ENCODE peak calls at places on chromosome 15, in six cellular contexts. D, V, B, E, U and T are unnamed samples.

GRCh38 chr15:34582461-34583357 is 742 bp downstream of the GOLGA8B start:
- DNase-seq in U (no peak), B (peak), D (peak), E (no peak), V (peak), T (no peak)

GRCh38 chr15:42918047-42918446 is 2.5 kb downstream of the TTBK2 start:
- DNase-seq in B (no peak), E (no peak), U (no peak), D (no peak), V (peak), T (no peak)

GRCh38 chr15:91142097-91142744 is 42.2 kb downstream of the SV2B start:
- DNase-seq in B (peak), V (peak), D (no peak), E (no peak), U (peak), T (no peak)

GRCh38 chr15:68415061-68415460 is 16.9 kb downstream of the ITGA11 start:
- DNase-seq in U (no peak), D (no peak), B (no peak), E (no peak), V (no peak), T (no peak)

GRCh38 chr15:53808058-53808703 is 48.7 kb upstream of the WDR72 start:
- DNase-seq in E (no peak), V (peak), U (no peak), D (peak), B (peak), T (no peak)

GRCh38 chr15:90871097-90871715 is 2.8 kb downstream of the FURIN start:
- DNase-seq in E (no peak), D (peak), V (peak), U (no peak), B (peak), T (no peak)

GRCh38 chr15:78790027-78790426 is 21.2 kb downstream of the ADAMTS7 start:
- DNase-seq in B (no peak), D (no peak), U (no peak), V (no peak), E (no peak), T (no peak)

GRCh38 chr15:85689729-85690128 is 105.0 kb downstream of the KLHL25 start:
- DNase-seq in D (peak), E (no peak), V (peak), U (no peak), B (peak), T (peak)

GRCh38 chr15:99511529-99511864 is 54.3 kb upstream of the MEF2A start:
- DNase-seq in B (no peak), E (no peak), V (peak), U (no peak), D (peak), T (no peak)

GRCh38 chr15:98067339-98067738 is 106.8 kb downstream of the ARRDC4 start:
- DNase-seq in U (no peak), V (no peak), B (peak), D (no peak), E (no peak), T (no peak)

GRCh38 chr15:100985401-100985800 is 66.2 kb downstream of the LRRK1 start:
- DNase-seq in E (no peak), U (no peak), B (no peak), D (no peak), V (no peak), T (no peak)

GRCh38 chr15:82742134-82742533 is 32.5 kb upstream of the AP3B2 start:
- DNase-seq in U (no peak), B (no peak), E (no peak), V (no peak), D (no peak), T (no peak)

GRCh38 chr15:97235285-97235985 is 725.1 kb upstream of the ARRDC4 start:
- DNase-seq in V (peak), D (peak), B (peak), E (no peak), U (no peak), T (no peak)

GRCh38 chr15:39388118-39388517 is 192.8 kb upstream of the THBS1 start:
- DNase-seq in U (no peak), E (no peak), D (no peak), V (no peak), B (no peak), T (no peak)

GRCh38 chr15:40340740-40341400 is at the start of gene CCDC9B:
- DNase-seq in V (no peak), D (peak), U (peak), E (peak), B (peak), T (no peak)

GRCh38 chr15:31516459-31516858 is 189.8 kb downstream of the KLF13 start:
- DNase-seq in U (no peak), D (no peak), E (no peak), B (no peak), V (no peak), T (no peak)

GRCh38 chr15:66946578-66947164 is 118.7 kb upstream of the SMAD3 start:
- DNase-seq in V (peak), B (peak), E (peak), D (peak), U (peak), T (peak)

GRCh38 chr15:94327356-94327936 is 96.1 kb downstream of the MCTP2 start:
- DNase-seq in D (peak), E (no peak), B (peak), U (no peak), V (peak), T (no peak)

GRCh38 chr15:67850995-67851535 is 11.2 kb upstream of the RNU6-1 start:
- DNase-seq in B (peak), D (peak), V (peak), E (no peak), U (no peak), T (no peak)

GRCh38 chr15:85976986-85977385 is 102.7 kb upstream of the AGBL1 start:
- DNase-seq in U (no peak), E (no peak), V (no peak), D (peak), B (no peak), T (no peak)

GRCh38 chr15:41661529-41662225 is 1.5 kb downstream of the MGA start:
- DNase-seq in E (peak), B (peak), D (peak), U (peak), V (peak), T (peak)

GRCh38 chr15:63420333-63420741 is 38.7 kb upstream of the CA12 start:
- DNase-seq in B (no peak), D (peak), U (no peak), V (no peak), E (no peak), T (no peak)

GRCh38 chr15:71149645-71150557 is 34.6 kb downstream of the THSD4 start:
- DNase-seq in E (no peak), U (no peak), B (no peak), V (no peak), D (peak), T (no peak)

GRCh38 chr15:29558261-29558660 is 264.0 kb downstream of the TJP1 start:
- DNase-seq in V (no peak), D (no peak), E (no peak), U (no peak), B (no peak), T (no peak)

GRCh38 chr15:71680079-71680461 is 130.3 kb upstream of the NR2E3 start:
- DNase-seq in D (no peak), U (no peak), E (no peak), V (no peak), B (no peak), T (no peak)

GRCh38 chr15:38549222-38549621 is 15.4 kb downstream of the RASGRP1 start:
- DNase-seq in V (no peak), U (no peak), E (no peak), D (no peak), B (peak), T (no peak)

GRCh38 chr15:93467327-93467726 is 378.3 kb upstream of the RGMA start:
- DNase-seq in V (no peak), U (no peak), E (no peak), B (peak), D (no peak), T (no peak)

GRCh38 chr15:57340673-57341259 is 35.5 kb upstream of the CGNL1 start:
- DNase-seq in E (no peak), U (peak), B (peak), D (peak), V (peak), T (no peak)

GRCh38 chr15:67017318-67017717 is 48.1 kb upstream of the SMAD3 start:
- DNase-seq in D (no peak), B (no peak), U (no peak), E (no peak), V (no peak), T (no peak)

GRCh38 chr15:84889991-84890669 is 5.7 kb downstream of the SLC28A1 start:
- DNase-seq in D (no peak), E (no peak), B (no peak), V (no peak), U (no peak), T (no peak)

GRCh38 chr15:75208501-75209288 is 7.0 kb downstream of the C15orf39 start:
- DNase-seq in D (no peak), B (no peak), E (no peak), U (no peak), V (no peak), T (no peak)

GRCh38 chr15:100878601-100879000 is 1.0 kb upstream of the ALDH1A3 start:
- DNase-seq in D (no peak), V (no peak), U (no peak), E (no peak), B (peak), T (no peak)